ENCODE peak calls at places on chromosome 4, in five cellular contexts. N is NCI-H510A treated with DMSO at 0.1 percent for 48 hours, U is D721Med, G is SW480, X is left cardiac atrium. W is an unnamed sample.

GRCh38 chr4:98612318-98613250 is 45.8 kb downstream of the TSPAN5 start:
- DNase-seq in N (no peak), U (no peak), G (no peak), X (no peak), W (no peak)

GRCh38 chr4:140718240-140718639 is 37.9 kb downstream of the TBC1D9 start:
- DNase-seq in N (no peak), U (no peak), G (no peak), X (no peak), W (no peak)

GRCh38 chr4:9384126-9384525 is 21.2 kb downstream of the USP17L30 start:
- DNase-seq in N (no peak), U (no peak), G (peak; percentile 0), X (no peak), W (no peak)

GRCh38 chr4:109611045-109611616 is 51.1 kb downstream of the MCUB start:
- DNase-seq in N (no peak), U (no peak), G (no peak), X (no peak), W (no peak)

GRCh38 chr4:915595-915994 is 16.5 kb downstream of the GAK start:
- DNase-seq in N (no peak), U (no peak), G (no peak), X (no peak), W (no peak)

GRCh38 chr4:42627887-42628646 is 28.8 kb downstream of the ATP8A1 start:
- DNase-seq in N (no peak), U (no peak), G (no peak), X (peak; percentile 85), W (no peak)

GRCh38 chr4:38455092-38455855 is 208.7 kb upstream of the KLF3 start:
- DNase-seq in N (no peak), U (no peak), G (no peak), X (no peak), W (no peak)

GRCh38 chr4:5753766-5754528 is 42.9 kb downstream of the EVC start:
- DNase-seq in N (no peak), U (no peak), G (peak; percentile 58), X (no peak), W (peak; percentile 89)

GRCh38 chr4:122542411-122543236 is 78.2 kb downstream of the IL21 start:
- DNase-seq in N (no peak), U (no peak), G (no peak), X (no peak), W (peak; percentile 39)

GRCh38 chr4:119204898-119205297 is 7.6 kb upstream of the USP53 start:
- DNase-seq in N (no peak), U (no peak), G (no peak), X (no peak), W (no peak)

GRCh38 chr4:105835177-105835576 is 60.1 kb upstream of the NPNT start:
- DNase-seq in N (no peak), U (no peak), G (no peak), X (no peak), W (no peak)

GRCh38 chr4:5500165-5500564 is 208.2 kb downstream of the EVC2 start:
- DNase-seq in N (no peak), U (no peak), G (peak; percentile 20), X (no peak), W (no peak)

GRCh38 chr4:163404570-163404969 is 60.9 kb downstream of the NPY5R start:
- DNase-seq in N (no peak), U (no peak), G (no peak), X (peak; percentile 21), W (no peak)

GRCh38 chr4:15848191-15848842 is 70.2 kb downstream of the CD38 start:
- DNase-seq in N (no peak), U (no peak), G (no peak), X (no peak), W (no peak)

GRCh38 chr4:7044415-7044930 is 1.3 kb downstream of the TADA2B start:
- DNase-seq in N (no peak), U (no peak), G (no peak), X (no peak), W (no peak)

GRCh38 chr4:97548186-97548585 is 595.1 kb downstream of the STPG2 start:
- DNase-seq in N (no peak), U (no peak), G (no peak), X (no peak), W (no peak)

GRCh38 chr4:147398556-147398955 is 82.3 kb upstream of the EDNRA start:
- DNase-seq in N (no peak), U (no peak), G (no peak), X (no peak), W (no peak)